ENCODE peak calls at places on chromosomes 5 and 9, in ten cellular contexts. E is AML-193; F is foreskin fibroblast; K is astrocyte of the spinal cord; S is stimulated activated CD8-positive, alpha-beta memory T cell treated with anti-CD3 and anti-CD28 coated beads, Interleukin-7, amount 100 ng/mL, for 1 hour; V is amniotic epithelial cell; X is CD8-positive, alpha-beta T cell; B is GM06990; O is H4; I is fibroblast of gingiva. U is an unnamed sample.

GRCh38 chr5:142508027-142508426 is 177.9 kb downstream of the FGF1 start:
- DNase-seq in E (no peak), F (no peak), K (no peak), S (no peak), V (no peak), X (no peak), B (no peak), O (no peak), I (no peak), U (no peak)

GRCh38 chr5:174412374-174412773 is 312.0 kb upstream of the MSX2 start:
- DNase-seq in E (no peak), F (no peak), K (no peak), S (no peak), V (no peak), X (no peak), B (no peak), O (no peak), I (no peak), U (no peak)

GRCh38 chr5:173532689-173533250 is 83.7 kb downstream of the BOD1 start:
- DNase-seq in E (no peak), F (no peak), K (no peak), S (no peak), V (no peak), X (no peak), B (no peak), O (no peak), I (no peak), U (no peak)

GRCh38 chr5:174511711-174512253 is 212.6 kb upstream of the MSX2 start:
- DNase-seq in E (no peak), F (peak; percentile 29), K (no peak), S (no peak), V (peak; percentile 48), X (no peak), B (no peak), O (no peak), I (no peak), U (no peak)

GRCh38 chr5:133877351-133878235 is 90.8 kb downstream of the C5orf15 start:
- DNase-seq in E (no peak), F (no peak), K (no peak), S (no peak), V (no peak), X (no peak), B (no peak), O (no peak), I (no peak), U (no peak)

GRCh38 chr5:175686396-175686795 is 28.5 kb downstream of the HRH2 start:
- DNase-seq in E (no peak), F (no peak), K (no peak), S (no peak), V (no peak), X (no peak), B (no peak), O (no peak), I (no peak), U (no peak)

GRCh38 chr5:138778234-138778633 is 25.0 kb downstream of the CTNNA1 start:
- DNase-seq in E (no peak), F (no peak), K (no peak), S (no peak), V (no peak), X (no peak), B (no peak), O (no peak), I (no peak), U (no peak)

GRCh38 chr9:133347985-133348762 is at the start of the genes MED22 and RPL7A:
- DNase-seq in E (peak; percentile 94), F (peak; percentile 92), K (peak; percentile 97), S (peak; percentile 81), V (peak; percentile 95), X (peak; percentile 88), B (peak; percentile 86), O (peak; percentile 93), I (peak; percentile 95), U (peak; percentile 83)

GRCh38 chr9:112747094-112747493 is 3.5 kb upstream of the SNX30 start:
- DNase-seq in E (no peak), F (no peak), K (no peak), S (no peak), V (no peak), X (no peak), B (no peak), O (no peak), I (no peak), U (no peak)

GRCh38 chr9:136430591-136431234 is 8.9 kb downstream of the INPP5E start:
- DNase-seq in E (no peak), F (no peak), K (no peak), S (no peak), V (no peak), X (no peak), B (no peak), O (no peak), I (no peak), U (no peak)

GRCh38 chr9:114317665-114318357 is 5.1 kb upstream of the ORM1 start:
- DNase-seq in E (peak; percentile 40), F (no peak), K (peak; percentile 59), S (no peak), V (peak; percentile 84), X (no peak), B (no peak), O (peak; percentile 64), I (peak; percentile 90), U (no peak)

GRCh38 chr5:120093178-120093577 is 370.9 kb upstream of the PRR16 start:
- DNase-seq in E (peak; percentile 6), F (no peak), K (no peak), S (no peak), V (no peak), X (no peak), B (no peak), O (no peak), I (no peak), U (no peak)

GRCh38 chr9:108671794-108672193 is 184.0 kb downstream of the ACTL7B start:
- DNase-seq in E (no peak), F (peak; percentile 59), K (no peak), S (no peak), V (no peak), X (no peak), B (no peak), O (no peak), I (peak; percentile 83), U (peak; percentile 66)

GRCh38 chr9:89428222-89428761 is 69.6 kb downstream of the SEMA4D start:
- DNase-seq in E (no peak), F (no peak), K (no peak), S (no peak), V (no peak), X (no peak), B (no peak), O (no peak), I (no peak), U (no peak)